ENCODE peak calls at places on chromosome 21, in seven cellular contexts. W, F, T, G, D, R and X are unnamed samples.

GRCh38 chr21:44549525-44550211 is 1.6 kb downstream of the KRTAP10-2 start:
- DNase-seq in W (peak), F (no peak), T (no peak), G (peak), D (peak), R (no peak), X (no peak)

GRCh38 chr21:38349111-38349746 is 92.4 kb downstream of the KCNJ15 start:
- DNase-seq in W (no peak), F (no peak), T (no peak), G (no peak), D (no peak), R (no peak), X (no peak)

GRCh38 chr21:26846036-26846931 is 1.1 kb upstream of the ADAMTS1 start:
- DNase-seq in W (peak), F (peak), T (no peak), G (peak), D (peak), R (peak), X (no peak)

GRCh38 chr21:34517491-34518245 is 5.7 kb upstream of the KCNE1 start:
- DNase-seq in W (no peak), F (no peak), T (peak), G (no peak), D (no peak), R (peak), X (no peak)

GRCh38 chr21:44742418-44743153 is 31.2 kb upstream of the TSPEAR start:
- DNase-seq in W (no peak), F (no peak), T (no peak), G (no peak), D (no peak), R (no peak), X (no peak)

GRCh38 chr21:41074607-41075184 is 93.3 kb upstream of the BACE2 start:
- DNase-seq in W (no peak), F (no peak), T (no peak), G (no peak), D (no peak), R (no peak), X (no peak)

GRCh38 chr21:44958471-44959191 is 18.8 kb downstream of the SLX9 start:
- DNase-seq in W (peak), F (peak), T (no peak), G (no peak), D (peak), R (peak), X (no peak)

GRCh38 chr21:38346286-38346685 is 89.5 kb downstream of the KCNJ15 start:
- DNase-seq in W (no peak), F (no peak), T (no peak), G (no peak), D (no peak), R (no peak), X (no peak)

GRCh38 chr21:44871576-44872265 is 1.8 kb downstream of the PTTG1IP start:
- DNase-seq in W (no peak), F (no peak), T (no peak), G (no peak), D (no peak), R (no peak), X (no peak)

GRCh38 chr21:26966360-26966977 is 419 bp downstream of the ADAMTS5 start:
- DNase-seq in W (no peak), F (no peak), T (no peak), G (no peak), D (no peak), R (no peak), X (no peak)

GRCh38 chr21:17542371-17542992 is 29.6 kb downstream of the CXADR start:
- DNase-seq in W (no peak), F (no peak), T (no peak), G (no peak), D (no peak), R (no peak), X (no peak)

GRCh38 chr21:40512590-40512989 is 334.4 kb downstream of the DSCAM start:
- DNase-seq in W (no peak), F (no peak), T (peak), G (no peak), D (peak), R (peak), X (no peak)

GRCh38 chr21:28793043-28793442 is 199.6 kb downstream of the LTN1 start:
- DNase-seq in W (no peak), F (no peak), T (no peak), G (no peak), D (no peak), R (peak), X (no peak)

GRCh38 chr21:28391938-28392337 is 600.7 kb downstream of the LTN1 start:
- DNase-seq in W (no peak), F (no peak), T (no peak), G (no peak), D (no peak), R (no peak), X (no peak)

GRCh38 chr21:14084701-14085100 is 126.1 kb downstream of the LIPI start:
- DNase-seq in W (no peak), F (no peak), T (no peak), G (no peak), D (no peak), R (no peak), X (no peak)

GRCh38 chr21:14734191-14734590 is 188.1 kb upstream of the SAMSN1 start:
- DNase-seq in W (peak), F (no peak), T (no peak), G (no peak), D (no peak), R (no peak), X (peak)

GRCh38 chr21:39696620-39697019 is 48.4 kb upstream of the IGSF5 start:
- DNase-seq in W (no peak), F (no peak), T (no peak), G (no peak), D (no peak), R (peak), X (no peak)

GRCh38 chr21:28298251-28298672 is 694.4 kb downstream of the LTN1 start:
- DNase-seq in W (no peak), F (no peak), T (no peak), G (no peak), D (no peak), R (no peak), X (no peak)

GRCh38 chr21:41059871-41060270 is 108.1 kb upstream of the BACE2 start:
- DNase-seq in W (no peak), F (no peak), T (no peak), G (no peak), D (no peak), R (no peak), X (no peak)

GRCh38 chr21:44845418-44846200 is 27.7 kb upstream of the SUMO3 start:
- DNase-seq in W (peak), F (peak), T (peak), G (peak), D (peak), R (peak), X (peak)

GRCh38 chr21:34989337-34990151 is 59.6 kb downstream of the RUNX1 start:
- DNase-seq in W (no peak), F (no peak), T (no peak), G (no peak), D (no peak), R (peak), X (peak)

GRCh38 chr21:14889080-14889805 is 175.6 kb downstream of the NRIP1 start:
- DNase-seq in W (no peak), F (no peak), T (no peak), G (no peak), D (no peak), R (no peak), X (no peak)

GRCh38 chr21:19684328-19684727 is 1280.7 kb upstream of the TMPRSS15 start:
- DNase-seq in W (no peak), F (no peak), T (no peak), G (no peak), D (peak), R (peak), X (no peak)

GRCh38 chr21:38474796-38475195 is 23.5 kb downstream of the ERG start:
- DNase-seq in W (no peak), F (no peak), T (no peak), G (no peak), D (no peak), R (no peak), X (no peak)

GRCh38 chr21:44428281-44428942 is 26.9 kb upstream of the LRRC3 start:
- DNase-seq in W (no peak), F (no peak), T (peak), G (peak), D (no peak), R (no peak), X (no peak)

GRCh38 chr21:37916795-37917142 is 512 bp upstream of the KCNJ6 start:
- DNase-seq in W (no peak), F (no peak), T (no peak), G (peak), D (peak), R (peak), X (no peak)

GRCh38 chr21:14382486-14382834 is 486 bp downstream of the HSPA13 start:
- DNase-seq in W (peak), F (no peak), T (no peak), G (no peak), D (peak), R (no peak), X (no peak)

GRCh38 chr21:34351786-34352241 is 12.0 kb upstream of the KCNE2 start:
- DNase-seq in W (peak), F (no peak), T (peak), G (peak), D (peak), R (peak), X (peak)

DNA sequence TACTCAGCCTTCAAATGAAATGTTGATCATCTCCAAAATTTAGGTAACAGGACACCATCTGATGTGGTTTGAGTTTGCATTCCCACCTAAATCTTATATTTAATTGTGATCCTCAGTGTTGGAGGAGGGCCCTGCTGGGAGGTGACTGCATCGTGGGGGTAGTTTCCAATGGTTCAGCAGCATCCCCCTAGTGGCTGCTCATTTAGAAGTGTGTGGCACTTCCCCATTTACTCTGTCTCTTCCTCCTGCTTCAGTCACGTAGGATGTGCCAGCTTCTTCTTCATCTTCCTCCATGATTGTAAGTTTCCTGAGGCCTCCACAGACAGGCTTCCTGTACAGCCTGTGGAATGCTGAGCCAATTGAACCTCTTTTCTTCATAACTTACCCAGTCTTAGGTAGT is 731.2 kb downstream of the USP25 start:
- DNase-seq in W (no peak), F (no peak), T (no peak), G (no peak), D (no peak), R (no peak), X (no peak)
- TF ChIP-seq CTCF in W (no peak), F (no peak), T (no peak), G (no peak), D (peak), R (peak), X (no peak)

DNA sequence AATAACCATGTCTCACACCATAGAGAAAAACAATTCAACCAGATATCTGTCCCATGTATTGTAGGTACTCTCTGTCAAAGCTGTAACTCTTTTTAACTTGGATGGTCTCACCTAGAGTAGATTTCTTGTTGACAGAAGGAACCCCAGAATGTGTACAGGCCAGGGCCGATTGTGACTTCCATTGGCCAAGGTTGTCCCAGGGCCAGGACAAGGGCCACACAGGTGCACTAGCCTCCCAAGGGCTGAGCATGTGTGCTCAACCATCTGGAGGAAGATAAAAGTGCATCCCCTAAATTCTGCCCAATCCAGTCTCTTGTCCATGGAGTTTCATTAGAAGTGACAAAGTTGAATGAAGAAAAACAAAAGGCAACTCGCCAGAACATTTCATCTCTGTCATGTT is 51.8 kb downstream of the SETD4 start:
- DNase-seq in W (no peak), F (no peak), T (no peak), G (no peak), D (no peak), R (no peak), X (no peak)
- TF ChIP-seq CTCF in W (no peak), F (no peak), T (no peak), G (no peak), D (no peak), R (no peak), X (no peak)

DNA sequence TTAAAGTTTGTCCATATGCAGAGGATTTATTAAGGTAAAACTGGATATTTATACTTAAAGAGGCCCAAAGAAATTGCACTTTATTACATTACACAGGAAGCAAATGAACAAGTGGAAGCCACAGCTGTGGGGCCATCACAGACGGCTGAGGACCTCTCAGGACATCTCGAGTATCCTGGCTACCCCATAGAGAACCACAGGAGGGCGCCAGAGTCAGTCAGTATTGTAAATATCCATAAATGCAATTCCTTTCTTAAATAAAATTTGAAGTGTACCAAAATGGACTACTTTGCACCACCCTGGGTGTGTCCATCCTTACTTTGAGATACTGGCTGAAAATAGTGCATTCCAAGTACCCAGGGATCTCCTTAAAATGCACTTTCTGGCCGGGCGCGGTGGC is 257.2 kb downstream of the MRPL39 start:
- DNase-seq in W (no peak), F (no peak), T (no peak), G (no peak), D (peak), R (peak), X (peak)
- TF ChIP-seq CTCF in W (no peak), F (no peak), T (peak), G (peak), D (peak), R (peak), X (peak)

GRCh38 chr21:42654179-42654912 is 925 bp downstream of the PDE9A start:
- DNase-seq in W (no peak), F (no peak), T (no peak), G (peak), D (no peak), R (peak), X (peak)
- TF ChIP-seq CTCF in W (no peak), F (no peak), T (no peak), G (peak), D (no peak), R (peak), X (no peak)

GRCh38 chr21:36501589-36501892 is 21.6 kb upstream of the CLDN14 start:
- DNase-seq in W (no peak), F (no peak), T (no peak), G (no peak), D (no peak), R (no peak), X (no peak)

GRCh38 chr21:36507397-36508018 is 27.6 kb upstream of the CLDN14 start:
- DNase-seq in W (no peak), F (no peak), T (no peak), G (no peak), D (no peak), R (no peak), X (no peak)

GRCh38 chr21:36506482-36506881 is 26.6 kb upstream of the CLDN14 start:
- DNase-seq in W (no peak), F (no peak), T (peak), G (no peak), D (no peak), R (no peak), X (no peak)

GRCh38 chr21:36502365-36502764 is 22.4 kb upstream of the CLDN14 start:
- DNase-seq in W (no peak), F (no peak), T (no peak), G (no peak), D (no peak), R (no peak), X (no peak)

GRCh38 chr21:36504067-36505058 is 24.4 kb upstream of the CLDN14 start:
- DNase-seq in W (peak), F (no peak), T (peak), G (no peak), D (no peak), R (peak), X (peak)
- TF ChIP-seq CTCF in W (peak), F (peak), T (peak), G (peak), D (peak), R (peak), X (peak)

GRCh38 chr21:46108827-46109226 is 10.9 kb downstream of the COL6A2 start:
- DNase-seq in W (peak), F (no peak), T (no peak), G (peak), D (no peak), R (no peak), X (no peak)

GRCh38 chr21:46111857-46112730 is 14.2 kb downstream of the COL6A2 start:
- DNase-seq in W (peak), F (peak), T (no peak), G (peak), D (peak), R (no peak), X (no peak)

GRCh38 chr21:46109251-46110221 is 11.6 kb downstream of the COL6A2 start:
- DNase-seq in W (peak), F (no peak), T (no peak), G (peak), D (peak), R (no peak), X (no peak)

GRCh38 chr21:46111193-46111571 is 13.3 kb downstream of the COL6A2 start:
- DNase-seq in W (no peak), F (no peak), T (no peak), G (peak), D (no peak), R (no peak), X (no peak)

GRCh38 chr21:46110499-46111192 is 12.7 kb downstream of the COL6A2 start:
- DNase-seq in W (peak), F (peak), T (no peak), G (peak), D (peak), R (no peak), X (no peak)
- TF ChIP-seq CTCF in W (no peak), F (peak), T (no peak), G (no peak), D (no peak), R (no peak), X (no peak)

GRCh38 chr21:32994305-32994704 is 31.4 kb upstream of the OLIG2 start:
- DNase-seq in W (no peak), F (no peak), T (peak), G (no peak), D (no peak), R (no peak), X (no peak)
- TF ChIP-seq CTCF in W (no peak), F (no peak), T (peak), G (peak), D (peak), R (peak), X (no peak)

GRCh38 chr21:29904359-29905282 is 35.2 kb downstream of the GRIK1 start:
- DNase-seq in W (no peak), F (no peak), T (no peak), G (no peak), D (no peak), R (no peak), X (no peak)
- TF ChIP-seq CTCF in W (no peak), F (no peak), T (no peak), G (no peak), D (no peak), R (no peak), X (no peak)

GRCh38 chr21:36664678-36665022 is 34.3 kb upstream of the SIM2 start:
- DNase-seq in W (no peak), F (no peak), T (no peak), G (no peak), D (no peak), R (no peak), X (no peak)

GRCh38 chr21:36658926-36659325 is 40.0 kb upstream of the SIM2 start:
- DNase-seq in W (no peak), F (no peak), T (no peak), G (no peak), D (no peak), R (no peak), X (no peak)

GRCh38 chr21:36663033-36663855 is 35.7 kb upstream of the SIM2 start:
- DNase-seq in W (no peak), F (no peak), T (no peak), G (no peak), D (no peak), R (no peak), X (no peak)

GRCh38 chr21:36657999-36658398 is 40.9 kb upstream of the SIM2 start:
- DNase-seq in W (no peak), F (no peak), T (no peak), G (no peak), D (no peak), R (no peak), X (no peak)

GRCh38 chr21:36661511-36662309 is 37.2 kb upstream of the SIM2 start:
- DNase-seq in W (no peak), F (no peak), T (no peak), G (no peak), D (peak), R (peak), X (no peak)
- TF ChIP-seq CTCF in W (no peak), F (no peak), T (no peak), G (peak), D (no peak), R (peak), X (no peak)

GRCh38 chr21:25361765-25362164 is 245.5 kb downstream of the MRPL39 start:
- DNase-seq in W (no peak), F (no peak), T (no peak), G (no peak), D (no peak), R (no peak), X (no peak)

GRCh38 chr21:25360593-25360992 is 246.7 kb downstream of the MRPL39 start:
- DNase-seq in W (no peak), F (no peak), T (no peak), G (no peak), D (no peak), R (no peak), X (no peak)

GRCh38 chr21:25359724-25360123 is 247.6 kb downstream of the MRPL39 start:
- DNase-seq in W (no peak), F (no peak), T (no peak), G (no peak), D (no peak), R (no peak), X (no peak)

GRCh38 chr21:25362375-25363267 is 244.7 kb downstream of the MRPL39 start:
- DNase-seq in W (no peak), F (no peak), T (no peak), G (no peak), D (no peak), R (no peak), X (no peak)

DNA sequence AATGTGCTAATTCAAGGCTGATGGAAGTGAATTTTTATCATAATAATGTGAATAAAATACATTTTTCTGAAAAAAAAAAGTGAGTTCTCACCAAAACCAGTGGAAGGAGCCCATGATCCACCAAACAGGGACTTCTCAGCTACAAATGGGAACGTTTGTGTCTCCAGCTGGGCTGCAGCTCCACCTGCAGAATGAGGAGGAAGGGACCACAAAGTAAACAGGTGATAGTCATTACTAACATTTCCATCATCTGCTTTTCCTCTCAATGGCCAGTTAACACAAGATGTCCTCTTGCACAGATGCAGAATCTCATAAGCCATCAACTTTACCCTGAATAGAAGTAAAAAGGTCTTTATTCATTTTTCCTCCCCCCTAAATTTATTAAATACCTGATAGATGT is 246.2 kb downstream of the MRPL39 start:
- DNase-seq in W (no peak), F (no peak), T (no peak), G (no peak), D (no peak), R (no peak), X (no peak)
- TF ChIP-seq CTCF in W (no peak), F (no peak), T (no peak), G (no peak), D (no peak), R (no peak), X (no peak)